ENCODE peak calls at places on chromosome 18, in eight cellular contexts. X, P, D, Q, J, K, W and H are unnamed samples.

GRCh38 chr18:46366211-46366610 is 262.0 kb downstream of the HAUS1 start:
- DNase-seq in Q (no peak), X (no peak), W (no peak), K (no peak), P (no peak), J (no peak), D (no peak), H (no peak)

GRCh38 chr18:9613550-9614400 is 584 bp downstream of the PPP4R1 start:
- DNase-seq in D (no peak), P (peak), J (peak), W (peak), X (peak), Q (peak), K (peak), H (peak)

GRCh38 chr18:55833543-55833942 is 245.6 kb upstream of the TCF4 start:
- DNase-seq in K (no peak), Q (peak), J (no peak), D (no peak), P (no peak), W (no peak), X (no peak), H (peak)

GRCh38 chr18:5207471-5207870 is 10.4 kb upstream of the AKAIN1 start:
- DNase-seq in X (no peak), K (no peak), W (no peak), Q (no peak), P (no peak), D (no peak), J (no peak), H (no peak)

GRCh38 chr18:32891797-32892196 is 119.0 kb upstream of the KLHL14 start:
- DNase-seq in J (no peak), X (no peak), P (no peak), D (no peak), W (no peak), K (no peak), Q (no peak), H (peak)

GRCh38 chr18:45090526-45091140 is 409.9 kb downstream of the SETBP1 start:
- DNase-seq in J (no peak), K (no peak), X (no peak), Q (no peak), P (no peak), D (no peak), W (no peak), H (no peak)

GRCh38 chr18:48887294-48887904 is 63.4 kb downstream of the SMAD7 start:
- DNase-seq in P (no peak), D (no peak), Q (no peak), K (peak), J (no peak), X (no peak), W (no peak), H (no peak)

GRCh38 chr18:61569176-61569892 is 236.1 kb downstream of the CDH20 start:
- DNase-seq in P (no peak), X (no peak), Q (peak), K (no peak), D (no peak), W (no peak), J (peak), H (peak)

GRCh38 chr18:25345432-25345831 is 6.5 kb downstream of the ZNF521 start:
- DNase-seq in P (no peak), J (no peak), W (no peak), Q (no peak), K (no peak), X (no peak), D (no peak), H (no peak)

GRCh38 chr18:59228361-59228760 is 8.4 kb downstream of the GRP start:
- DNase-seq in X (no peak), Q (no peak), D (no peak), W (no peak), J (no peak), K (no peak), P (no peak), H (no peak)

GRCh38 chr18:14976736-14977430 is 228.9 kb downstream of the ANKRD30B start:
- DNase-seq in D (no peak), W (no peak), K (no peak), X (peak), Q (peak), P (no peak), J (no peak), H (no peak)

GRCh38 chr18:51188024-51188701 is 9.3 kb downstream of the MEX3C start:
- DNase-seq in P (no peak), D (no peak), K (no peak), J (no peak), X (no peak), Q (no peak), W (no peak), H (peak)

GRCh38 chr18:28248653-28249052 is 71.7 kb upstream of the CDH2 start:
- DNase-seq in J (no peak), Q (no peak), P (no peak), W (no peak), D (no peak), X (no peak), K (no peak), H (no peak)

GRCh38 chr18:74473976-74474375 is 16.9 kb upstream of the DIPK1C start:
- DNase-seq in P (no peak), X (no peak), K (no peak), D (no peak), W (no peak), Q (no peak), J (peak), H (peak)

GRCh38 chr18:60506682-60507081 is 134.1 kb upstream of the MC4R start:
- DNase-seq in W (no peak), K (no peak), D (no peak), P (no peak), J (no peak), Q (no peak), X (no peak), H (no peak)

GRCh38 chr18:72086421-72086820 is 457.7 kb downstream of the CBLN2 start:
- DNase-seq in K (no peak), Q (peak), W (no peak), D (no peak), X (no peak), P (no peak), J (no peak), H (peak)